ENCODE peak calls at places on chromosomes 12 and 14, in six cellular contexts. C is psoas muscle, Z is NB4, I is PC-9, K is BE2C, L is lower leg skin. M is an unnamed sample.

GRCh38 chr12:47095446-47096236 is 15.9 kb upstream of the AMIGO2 start:
- DNase-seq in I (peak), C (no peak), L (no peak), Z (no peak), K (no peak), M (no peak)

GRCh38 chr14:21049263-21049662 is 7.1 kb downstream of the RNASE7 start:
- DNase-seq in K (no peak), I (no peak), L (no peak), C (no peak), Z (no peak), M (no peak)

GRCh38 chr14:99779751-99780150 is 13.5 kb upstream of the EML1 start:
- DNase-seq in I (peak), K (no peak), C (no peak), L (no peak), Z (no peak), M (no peak)

GRCh38 chr14:92093320-92093719 is 13.1 kb downstream of the ATXN3 start:
- DNase-seq in C (no peak), I (no peak), K (peak), Z (peak), L (no peak), M (no peak)

GRCh38 chr12:70695361-70696023 is 58.3 kb upstream of the PTPRB start:
- DNase-seq in C (no peak), K (no peak), I (no peak), L (no peak), Z (no peak), M (no peak)

GRCh38 chr14:22339277-22339676 is 249.7 kb downstream of the DAD1 start:
- DNase-seq in K (no peak), Z (no peak), C (peak), I (no peak), L (peak), M (peak)

GRCh38 chr12:111238075-111238734 is 130.7 kb downstream of the PHETA1 start:
- DNase-seq in Z (no peak), L (no peak), K (no peak), C (no peak), I (no peak), M (no peak)

GRCh38 chr12:8668441-8668840 is 5.8 kb upstream of the MFAP5 start:
- DNase-seq in Z (no peak), C (no peak), L (no peak), I (no peak), K (no peak), M (no peak)

GRCh38 chr12:71955946-71956345 is 17.3 kb downstream of the TPH2 start:
- DNase-seq in K (no peak), I (no peak), L (no peak), C (no peak), Z (no peak), M (no peak)

GRCh38 chr12:130948751-130949150 is 5.0 kb upstream of the ADGRD1 start:
- DNase-seq in C (no peak), L (no peak), I (no peak), Z (no peak), K (no peak), M (no peak)

GRCh38 chr12:126976574-126976973 is 1290.4 kb upstream of the TMEM132C start:
- DNase-seq in C (no peak), Z (no peak), K (no peak), I (no peak), L (no peak), M (no peak)

GRCh38 chr12:112421363-112421762 is 2.6 kb downstream of the PTPN11 start:
- DNase-seq in I (no peak), C (no peak), Z (no peak), L (no peak), K (no peak), M (no peak)

GRCh38 chr14:103623883-103624482 is 5.0 kb upstream of the KLC1 start:
- DNase-seq in I (no peak), Z (peak), L (no peak), K (peak), C (peak), M (no peak)

GRCh38 chr14:29999013-29999539 is 71.4 kb upstream of the PRKD1 start:
- DNase-seq in Z (no peak), K (no peak), C (no peak), I (no peak), L (no peak), M (no peak)
- TF ChIP-seq CTCF in Z (no peak), K (no peak), C (no peak), I (no peak), L (no peak), M (no peak)

GRCh38 chr14:90253826-90254225 is 2.5 kb upstream of the PSMC1 start:
- DNase-seq in I (no peak), L (no peak), K (no peak), Z (peak), C (no peak), M (no peak)
- H3K4me3 ChIP-seq in I (no peak), L (no peak), K (no peak), Z (no peak), C (no peak), M (no peak)

GRCh38 chr14:39432619-39433451 is 602 bp upstream of the FBXO33 start:
- DNase-seq in Z (peak), I (peak), L (peak), C (peak), K (peak), M (peak)
- TF ChIP-seq CTCF in Z (no peak), I (no peak), L (peak), C (peak), K (peak), M (no peak)

GRCh38 chr14:89524412-89524811 is 107.4 kb upstream of the FOXN3 start:
- DNase-seq in Z (no peak), L (no peak), K (no peak), I (no peak), C (no peak), M (no peak)

GRCh38 chr14:89521988-89522387 is 105.0 kb upstream of the FOXN3 start:
- DNase-seq in K (no peak), Z (no peak), C (no peak), L (no peak), I (no peak), M (no peak)

GRCh38 chr14:89516173-89516572 is 99.1 kb upstream of the FOXN3 start:
- DNase-seq in Z (no peak), K (no peak), L (no peak), I (no peak), C (no peak), M (no peak)

DNA sequence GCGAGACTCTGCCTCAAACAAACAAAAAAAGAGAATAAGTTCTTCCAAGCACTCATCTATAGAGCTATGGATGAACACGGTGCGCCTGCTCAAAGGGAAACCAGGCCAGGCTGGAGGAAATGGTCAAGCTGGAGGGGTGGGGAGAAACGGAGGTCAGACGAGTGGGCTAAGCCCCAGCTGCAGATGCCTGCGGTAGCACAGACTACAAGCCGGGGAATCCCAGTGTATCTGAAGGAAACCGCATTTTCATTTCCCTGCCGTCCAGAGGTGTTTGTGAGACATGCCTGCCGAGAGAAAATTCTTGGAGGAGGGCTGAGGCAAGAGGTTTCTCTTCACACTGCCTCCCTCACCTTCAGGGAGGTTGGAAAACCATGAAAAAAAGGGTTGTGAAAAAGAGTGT is 102.0 kb upstream of the FOXN3 start:
- DNase-seq in K (no peak), Z (no peak), I (no peak), C (no peak), L (no peak), M (no peak)
- H3K4me3 ChIP-seq in K (no peak), Z (no peak), I (no peak), C (no peak), L (no peak), M (no peak)

M was measured in tibial nerve.